ENCODE peak calls at places on chromosomes 16 and 17, in seven cellular contexts. Y is hepatocyte, J is mammary epithelial cell, V is HCT116, F is A673, Q is neural progenitor cell, Z is GM23338. N is an unnamed sample.

GRCh38 chr17:83199500-83200201 is 120.2 kb downstream of the METRNL start:
- DNase-seq in Q (no peak), V (no peak), F (no peak), Z (no peak), Y (no peak), J (no peak), N (no peak)

GRCh38 chr17:9239821-9240658 is 218.7 kb downstream of the NTN1 start:
- DNase-seq in V (peak; percentile 6), Y (peak; percentile 88), J (no peak), Q (peak; percentile 74), F (peak; percentile 70), Z (peak; percentile 66), N (peak; percentile 47)

GRCh38 chr16:86834451-86835035 is 256.2 kb downstream of the FOXL1 start:
- DNase-seq in J (no peak), F (peak; percentile 13), Z (peak; percentile 66), Y (peak; percentile 20), Q (peak; percentile 71), V (no peak), N (peak; percentile 70)

GRCh38 chr17:75073618-75074047 is 14.1 kb upstream of the SLC16A5 start:
- DNase-seq in V (no peak), J (no peak), F (no peak), Z (no peak), Y (peak; percentile 65), Q (no peak), N (no peak)

GRCh38 chr16:23959069-23959800 is 123.5 kb downstream of the PRKCB start:
- DNase-seq in V (no peak), Z (no peak), Y (no peak), F (no peak), Q (no peak), J (no peak), N (no peak)

GRCh38 chr16:1003551-1004347 is 22.2 kb downstream of the SOX8 start:
- DNase-seq in F (no peak), Z (no peak), J (no peak), Y (no peak), V (no peak), Q (no peak), N (peak; percentile 23)

GRCh38 chr16:28264656-28265055 is 27.7 kb upstream of the SBK1 start:
- DNase-seq in Y (peak; percentile 63), Z (no peak), Q (no peak), F (peak; percentile 58), J (peak; percentile 23), V (no peak), N (no peak)

GRCh38 chr17:35088647-35088910 is 25.1 kb upstream of the RFFL start:
- DNase-seq in F (peak; percentile 4), V (peak; percentile 42), Z (no peak), Y (no peak), J (no peak), Q (peak; percentile 41), N (no peak)

GRCh38 chr16:68778551-68779231 is 41.6 kb downstream of the CDH1 start:
- DNase-seq in J (peak; percentile 74), F (no peak), Y (peak; percentile 69), Q (peak; percentile 26), Z (peak; percentile 83), V (no peak), N (no peak)

GRCh38 chr16:57620316-57621231 is 7.9 kb upstream of the ADGRG1 start:
- DNase-seq in J (peak; percentile 71), Q (no peak), Z (peak; percentile 46), V (no peak), F (no peak), Y (peak; percentile 63), N (no peak)

GRCh38 chr16:57647136-57647875 is 18.9 kb downstream of the ADGRG1 start:
- DNase-seq in Y (no peak), Z (no peak), Q (no peak), J (no peak), F (no peak), V (no peak), N (no peak)

GRCh38 chr16:5222770-5223169 is 125.2 kb upstream of the EEF2KMT start:
- DNase-seq in V (no peak), Q (no peak), F (no peak), Z (no peak), Y (no peak), J (no peak), N (no peak)

GRCh38 chr17:81513669-81514484 is 1.3 kb upstream of the ACTG1 start:
- DNase-seq in Z (peak; percentile 84), F (peak; percentile 82), V (no peak), Y (peak; percentile 90), J (peak; percentile 77), Q (peak; percentile 85), N (peak; percentile 64)

GRCh38 chr17:43003542-43004172 is 2.9 kb upstream of the IFI35 start:
- DNase-seq in Z (peak; percentile 71), Q (no peak), Y (no peak), V (peak; percentile 61), F (no peak), J (peak; percentile 59), N (peak; percentile 66)

GRCh38 chr17:64059756-64060155 is 39.3 kb upstream of the ICAM2 start:
- DNase-seq in F (no peak), V (no peak), Z (no peak), Q (no peak), Y (no peak), J (no peak), N (no peak)

GRCh38 chr17:5877948-5878347 is 192.2 kb upstream of the WSCD1 start:
- DNase-seq in Z (no peak), F (no peak), V (no peak), J (no peak), Y (no peak), Q (no peak), N (no peak)

GRCh38 chr17:32502710-32503109 is 15.9 kb downstream of the CDK5R1 start:
- DNase-seq in Z (no peak), V (no peak), F (no peak), Q (no peak), J (no peak), Y (no peak), N (no peak)

GRCh38 chr16:67941469-67942199 is 2.3 kb downstream of the LCAT start:
- DNase-seq in V (no peak), Z (no peak), J (no peak), Q (no peak), F (no peak), Y (no peak), N (no peak)

GRCh38 chr17:66508896-66509843 is 206.8 kb downstream of the PRKCA start:
- DNase-seq in Q (no peak), V (peak; percentile 90), J (peak; percentile 96), Y (peak; percentile 40), F (no peak), Z (no peak), N (peak; percentile 87)

GRCh38 chr17:652310-652709 is 62.3 kb downstream of the VPS53 start:
- DNase-seq in Q (no peak), V (no peak), J (no peak), Z (no peak), Y (no peak), F (no peak), N (peak; percentile 32)

GRCh38 chr17:58340623-58340876 is 11.5 kb downstream of the SUPT4H1 start:
- DNase-seq in J (no peak), F (no peak), Z (no peak), Q (no peak), Y (no peak), V (no peak), N (no peak)

GRCh38 chr16:67862623-67863583 is 9.9 kb upstream of the EDC4 start:
- DNase-seq in V (no peak), Z (no peak), J (no peak), Y (no peak), Q (no peak), F (no peak), N (peak; percentile 50)

GRCh38 chr16:71367243-71367976 is 8.9 kb downstream of the CALB2 start:
- DNase-seq in F (peak; percentile 77), Q (peak; percentile 89), Y (peak; percentile 69), J (peak; percentile 25), Z (peak; percentile 94), V (peak; percentile 60), N (no peak)

GRCh38 chr16:15672514-15673167 is 22.6 kb downstream of the NDE1 start:
- DNase-seq in F (peak; percentile 93), Z (peak; percentile 8), J (peak; percentile 99), Y (peak; percentile 74), V (no peak), Q (no peak), N (peak; percentile 98)

GRCh38 chr17:71864754-71865153 is 256.1 kb upstream of the SOX9 start:
- DNase-seq in Q (no peak), Y (no peak), J (no peak), Z (no peak), F (no peak), V (no peak), N (no peak)

GRCh38 chr17:38461683-38462082 is 33.4 kb downstream of the ARHGAP23 start:
- DNase-seq in F (no peak), Q (no peak), Z (no peak), V (no peak), J (no peak), Y (no peak), N (no peak)

GRCh38 chr17:76080207-76080933 is 1.4 kb downstream of the ZACN start:
- DNase-seq in V (no peak), F (no peak), J (no peak), Z (peak; percentile 61), Y (no peak), Q (peak; percentile 46), N (no peak)

GRCh38 chr17:77106874-77107358 is 33.9 kb upstream of the SEC14L1 start:
- DNase-seq in J (no peak), F (no peak), V (no peak), Z (peak; percentile 48), Q (peak; percentile 22), Y (no peak), N (no peak)

GRCh38 chr16:75238132-75238852 is 13.1 kb downstream of the BCAR1 start:
- DNase-seq in V (no peak), F (peak; percentile 88), Z (no peak), Y (peak; percentile 88), Q (peak; percentile 46), J (no peak), N (peak; percentile 91)

GRCh38 chr17:1591474-1592090 is 29.0 kb upstream of the PITPNA start:
- DNase-seq in F (no peak), Z (no peak), Y (peak; percentile 7), J (no peak), Q (no peak), V (no peak), N (no peak)

GRCh38 chr17:78828470-78829185 is 12.0 kb downstream of the USP36 start:
- DNase-seq in J (peak; percentile 39), V (peak; percentile 24), Q (peak; percentile 24), Z (peak; percentile 30), Y (peak; percentile 26), F (peak; percentile 56), N (peak; percentile 43)
- TF ChIP-seq CTCF in J (peak; percentile 44), V (peak; percentile 74), Q (peak; percentile 10), Z (peak; percentile 17), Y (no peak), F (peak; percentile 41), N (peak; percentile 41)

GRCh38 chr17:21299981-21300600 is 15.6 kb downstream of the MAP2K3 start:
- DNase-seq in Z (no peak), Q (no peak), F (no peak), Y (no peak), J (no peak), V (no peak), N (no peak)
- H3K36me3 ChIP-seq in Z (peaks cover 4% of the 10 kb centered on the region), Q (no peaks in the 10 kb centered on the region), F (peaks cover 10% of the 10 kb centered on the region), Y (no peaks in the 10 kb centered on the region), J (no peaks in the 10 kb centered on the region), V (peaks cover 46% of the 10 kb centered on the region), N (peaks cover 9% of the 10 kb centered on the region)

GRCh38 chr17:4584835-4585187 is 482 bp downstream of the SMTNL2 start:
- DNase-seq in Y (no peak), Z (peak; percentile 52), F (no peak), J (no peak), Q (no peak), V (no peak), N (no peak)
- TF ChIP-seq EZH2 in Y (no peak), Z (peak; percentile 40), F (no peak), J (no peak), Q (no peak), V (no peak), N (peak; percentile 33)

GRCh38 chr16:30667361-30667905 is 9.2 kb downstream of the FBRS start:
- DNase-seq in F (no peak), Y (no peak), J (no peak), Z (no peak), Q (no peak), V (no peak), N (no peak)
- TF ChIP-seq CTCF in F (no peak), Y (no peak), J (no peak), Z (no peak), Q (no peak), V (no peak), N (no peak)

N was measured in astrocyte.